ENCODE peak calls at places on chromosomes 1 and 21, in five cellular contexts. One of them, this sample, is unnamed.

GRCh38 chr1:155126494-155127104 is 1.1 kb upstream of the EFNA1 start:
- DNase-seq in body of pancreas: peak; percentile 54
- DNase-seq in HCT116: no peak
- DNase-seq in keratinocyte: no peak
- DNase-seq in left ventricle myocardium inferior: peak; percentile 29
- DNase-seq in this sample: peak; percentile 61

GRCh38 chr1:2628191-2628932 is 4.5 kb downstream of the MMEL1 start:
- DNase-seq in body of pancreas: no peak
- DNase-seq in HCT116: no peak
- DNase-seq in keratinocyte: no peak
- DNase-seq in left ventricle myocardium inferior: no peak
- DNase-seq in this sample: no peak

GRCh38 chr1:84000954-84001495 is 2.1 kb upstream of the TTLL7 start:
- DNase-seq in body of pancreas: no peak
- DNase-seq in HCT116: no peak
- DNase-seq in keratinocyte: no peak
- DNase-seq in left ventricle myocardium inferior: no peak
- DNase-seq in this sample: no peak

GRCh38 chr1:162982364-162982763 is 86.8 kb upstream of the RGS4 start:
- DNase-seq in body of pancreas: no peak
- DNase-seq in HCT116: no peak
- DNase-seq in keratinocyte: no peak
- DNase-seq in left ventricle myocardium inferior: no peak
- DNase-seq in this sample: no peak

GRCh38 chr1:186518395-186518794 is 57.5 kb upstream of the PDC start:
- DNase-seq in body of pancreas: no peak
- DNase-seq in HCT116: no peak
- DNase-seq in keratinocyte: no peak
- DNase-seq in left ventricle myocardium inferior: no peak
- DNase-seq in this sample: no peak

GRCh38 chr1:168229893-168230292 is 4.1 kb downstream of the SFT2D2 start:
- DNase-seq in body of pancreas: no peak
- DNase-seq in HCT116: no peak
- DNase-seq in keratinocyte: no peak
- DNase-seq in left ventricle myocardium inferior: no peak
- DNase-seq in this sample: no peak

GRCh38 chr21:37658994-37659458 is 257.2 kb downstream of the KCNJ6 start:
- DNase-seq in body of pancreas: peak; percentile 64
- DNase-seq in HCT116: no peak
- DNase-seq in keratinocyte: peak; percentile 76
- DNase-seq in left ventricle myocardium inferior: no peak
- DNase-seq in this sample: no peak

GRCh38 chr1:44670751-44671640 is 3.3 kb downstream of the TMEM53 start:
- DNase-seq in body of pancreas: no peak
- DNase-seq in HCT116: no peak
- DNase-seq in keratinocyte: no peak
- DNase-seq in left ventricle myocardium inferior: no peak
- DNase-seq in this sample: no peak

GRCh38 chr1:226428348-226429050 is 20.6 kb upstream of the PARP1 start:
- DNase-seq in body of pancreas: no peak
- DNase-seq in HCT116: no peak
- DNase-seq in keratinocyte: no peak
- DNase-seq in left ventricle myocardium inferior: no peak
- DNase-seq in this sample: no peak

GRCh38 chr21:44421901-44422840 is 33.1 kb upstream of the LRRC3 start:
- DNase-seq in body of pancreas: no peak
- DNase-seq in HCT116: no peak
- DNase-seq in keratinocyte: no peak
- DNase-seq in left ventricle myocardium inferior: peak; percentile 10
- DNase-seq in this sample: no peak

GRCh38 chr1:59967141-59967697 is 40.6 kb upstream of the CYP2J2 start:
- DNase-seq in body of pancreas: no peak
- DNase-seq in HCT116: no peak
- DNase-seq in keratinocyte: no peak
- DNase-seq in left ventricle myocardium inferior: no peak
- DNase-seq in this sample: no peak

GRCh38 chr1:28855046-28855445 is 43.1 kb downstream of the OPRD1 start:
- DNase-seq in body of pancreas: no peak
- DNase-seq in HCT116: no peak
- DNase-seq in keratinocyte: no peak
- DNase-seq in left ventricle myocardium inferior: no peak
- DNase-seq in this sample: no peak

GRCh38 chr1:32180186-32181060 is 948 bp downstream of the TXLNA start:
- DNase-seq in body of pancreas: peak; percentile 54
- DNase-seq in HCT116: no peak
- DNase-seq in keratinocyte: no peak
- DNase-seq in left ventricle myocardium inferior: peak; percentile 53
- DNase-seq in this sample: peak; percentile 20

GRCh38 chr1:220992705-220993052 is 113.4 kb downstream of the HLX start:
- DNase-seq in body of pancreas: no peak
- DNase-seq in HCT116: no peak
- DNase-seq in keratinocyte: no peak
- DNase-seq in left ventricle myocardium inferior: no peak
- DNase-seq in this sample: no peak

GRCh38 chr1:154719586-154720327 is 111.8 kb upstream of the ADAR start:
- DNase-seq in body of pancreas: no peak
- DNase-seq in HCT116: no peak
- DNase-seq in keratinocyte: no peak
- DNase-seq in left ventricle myocardium inferior: no peak
- DNase-seq in this sample: no peak

GRCh38 chr1:107991371-107992066 is 26.5 kb upstream of the VAV3 start:
- DNase-seq in body of pancreas: no peak
- DNase-seq in HCT116: no peak
- DNase-seq in keratinocyte: no peak
- DNase-seq in left ventricle myocardium inferior: no peak
- DNase-seq in this sample: no peak

GRCh38 chr1:85576642-85577420 is 3.7 kb upstream of the CCN1 start:
- DNase-seq in body of pancreas: peak; percentile 85
- DNase-seq in HCT116: peak; percentile 65
- DNase-seq in keratinocyte: no peak
- DNase-seq in left ventricle myocardium inferior: peak; percentile 90
- DNase-seq in this sample: peak; percentile 73

GRCh38 chr1:30765610-30766434 is 8.2 kb upstream of the LAPTM5 start:
- DNase-seq in body of pancreas: no peak
- DNase-seq in HCT116: no peak
- DNase-seq in keratinocyte: no peak
- DNase-seq in left ventricle myocardium inferior: no peak
- DNase-seq in this sample: no peak

GRCh38 chr1:155553349-155553748 is 9.3 kb downstream of the ASH1L start:
- DNase-seq in body of pancreas: no peak
- DNase-seq in HCT116: no peak
- DNase-seq in keratinocyte: no peak
- DNase-seq in left ventricle myocardium inferior: no peak
- DNase-seq in this sample: no peak

GRCh38 chr1:87781589-87781988 is 452.9 kb downstream of the LMO4 start:
- DNase-seq in body of pancreas: no peak
- DNase-seq in HCT116: no peak
- DNase-seq in keratinocyte: no peak
- DNase-seq in left ventricle myocardium inferior: no peak
- DNase-seq in this sample: no peak

GRCh38 chr1:4318720-4319119 is 335.7 kb upstream of the AJAP1 start:
- DNase-seq in body of pancreas: no peak
- DNase-seq in HCT116: no peak
- DNase-seq in keratinocyte: no peak
- DNase-seq in left ventricle myocardium inferior: no peak
- DNase-seq in this sample: no peak

GRCh38 chr1:90317628-90318027 is 322.7 kb downstream of the ZNF326 start:
- DNase-seq in body of pancreas: no peak
- DNase-seq in HCT116: no peak
- DNase-seq in keratinocyte: peak; percentile 58
- DNase-seq in left ventricle myocardium inferior: no peak
- DNase-seq in this sample: no peak

GRCh38 chr1:36528361-36529349 is 45.9 kb upstream of the CSF3R start:
- DNase-seq in body of pancreas: no peak
- DNase-seq in HCT116: no peak
- DNase-seq in keratinocyte: no peak
- DNase-seq in left ventricle myocardium inferior: no peak
- DNase-seq in this sample: no peak

GRCh38 chr1:24926596-24927249 is 3.4 kb downstream of the RUNX3 start:
- DNase-seq in body of pancreas: no peak
- DNase-seq in HCT116: no peak
- DNase-seq in keratinocyte: no peak
- DNase-seq in left ventricle myocardium inferior: no peak
- DNase-seq in this sample: peak; percentile 37

GRCh38 chr1:26767714-26768113 is 20.0 kb upstream of the PIGV start:
- DNase-seq in body of pancreas: no peak
- DNase-seq in HCT116: no peak
- DNase-seq in keratinocyte: no peak
- DNase-seq in left ventricle myocardium inferior: no peak
- DNase-seq in this sample: no peak

GRCh38 chr1:154884868-154885706 is 15.0 kb upstream of the KCNN3 start:
- DNase-seq in body of pancreas: no peak
- DNase-seq in HCT116: no peak
- DNase-seq in keratinocyte: no peak
- DNase-seq in left ventricle myocardium inferior: no peak
- DNase-seq in this sample: no peak

GRCh38 chr1:247145279-247145678 is 26.5 kb downstream of the ZNF124 start:
- DNase-seq in body of pancreas: no peak
- DNase-seq in HCT116: no peak
- DNase-seq in keratinocyte: no peak
- DNase-seq in left ventricle myocardium inferior: no peak
- DNase-seq in this sample: no peak
- H3K9me3 ChIP-seq in body of pancreas: peaks cover 83% of the 10 kb centered on the region
- H3K9me3 ChIP-seq in HCT116: peaks cover 44% of the 10 kb centered on the region
- H3K9me3 ChIP-seq in keratinocyte: peaks cover 6% of the 10 kb centered on the region
- H3K9me3 ChIP-seq in left ventricle myocardium inferior: peaks cover 99% of the 10 kb centered on the region
- H3K9me3 ChIP-seq in this sample: peaks cover 93% of the 10 kb centered on the region

GRCh38 chr1:6831368-6831767 is 46.1 kb downstream of the CAMTA1 start:
- DNase-seq in body of pancreas: no peak
- DNase-seq in HCT116: no peak
- DNase-seq in keratinocyte: no peak
- DNase-seq in left ventricle myocardium inferior: no peak
- DNase-seq in this sample: no peak
- H3K27ac ChIP-seq in body of pancreas: no peak overlapping the region
- H3K27ac ChIP-seq in HCT116: no peak overlapping the region
- H3K27ac ChIP-seq in keratinocyte: no peak overlapping the region
- H3K27ac ChIP-seq in left ventricle myocardium inferior: no peak overlapping the region
- H3K27ac ChIP-seq in this sample: no peak overlapping the region

DNA sequence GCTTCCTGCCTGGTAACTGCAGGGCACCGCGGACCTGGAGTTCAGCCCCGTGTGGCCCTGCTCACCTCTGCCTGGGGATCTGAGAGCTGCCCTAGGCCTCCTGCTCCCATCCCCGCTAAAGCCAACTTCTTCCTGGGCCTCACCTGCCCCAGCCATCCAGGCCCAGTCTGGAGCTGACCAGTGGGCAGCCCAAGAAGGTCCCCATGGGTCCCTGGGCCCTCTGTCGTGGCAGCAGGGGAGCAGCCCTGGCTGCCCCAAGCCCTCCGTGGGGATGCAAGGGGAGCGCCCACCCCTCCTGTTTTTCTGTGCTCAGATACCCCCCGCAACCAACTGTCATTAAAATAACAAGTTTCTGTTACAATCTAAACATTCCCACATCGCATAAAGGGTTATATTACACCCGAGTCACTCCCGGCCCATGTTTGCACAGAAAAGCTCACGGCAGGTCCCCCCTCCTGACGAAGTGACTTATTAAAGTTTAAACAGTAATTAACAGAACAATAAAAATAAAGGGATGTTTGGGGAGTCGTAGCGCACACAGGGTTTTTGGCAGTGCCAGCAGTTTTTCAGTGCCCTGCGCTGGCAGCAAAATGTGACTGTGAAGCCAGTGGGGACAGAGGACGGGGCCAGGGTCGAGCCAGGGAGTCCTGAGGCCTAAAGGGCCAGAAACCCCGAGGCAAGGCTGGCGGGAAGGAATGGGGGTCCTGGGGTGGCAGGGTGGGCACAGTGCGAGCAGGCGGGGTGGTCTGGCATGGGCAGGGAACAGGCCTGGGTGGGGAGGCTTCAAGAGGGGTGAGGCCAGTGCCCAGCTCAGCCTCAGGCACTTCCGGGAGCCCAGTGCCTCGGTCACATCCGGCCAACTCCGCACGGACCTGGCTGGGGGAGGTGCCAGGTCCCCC is 121.5 kb downstream of the CASZ1 start:
- DNase-seq in body of pancreas: no peak
- DNase-seq in HCT116: no peak
- DNase-seq in keratinocyte: no peak
- DNase-seq in left ventricle myocardium inferior: no peak
- DNase-seq in this sample: no peak
- H3K4me1 ChIP-seq in body of pancreas: peaks cover 59% of the 10 kb centered on the region
- H3K4me1 ChIP-seq in HCT116: no peaks in the 10 kb centered on the region
- H3K4me1 ChIP-seq in keratinocyte: no peaks in the 10 kb centered on the region
- H3K4me1 ChIP-seq in left ventricle myocardium inferior: peaks cover 99% of the 10 kb centered on the region
- H3K4me1 ChIP-seq in this sample: no peaks in the 10 kb centered on the region

DNA sequence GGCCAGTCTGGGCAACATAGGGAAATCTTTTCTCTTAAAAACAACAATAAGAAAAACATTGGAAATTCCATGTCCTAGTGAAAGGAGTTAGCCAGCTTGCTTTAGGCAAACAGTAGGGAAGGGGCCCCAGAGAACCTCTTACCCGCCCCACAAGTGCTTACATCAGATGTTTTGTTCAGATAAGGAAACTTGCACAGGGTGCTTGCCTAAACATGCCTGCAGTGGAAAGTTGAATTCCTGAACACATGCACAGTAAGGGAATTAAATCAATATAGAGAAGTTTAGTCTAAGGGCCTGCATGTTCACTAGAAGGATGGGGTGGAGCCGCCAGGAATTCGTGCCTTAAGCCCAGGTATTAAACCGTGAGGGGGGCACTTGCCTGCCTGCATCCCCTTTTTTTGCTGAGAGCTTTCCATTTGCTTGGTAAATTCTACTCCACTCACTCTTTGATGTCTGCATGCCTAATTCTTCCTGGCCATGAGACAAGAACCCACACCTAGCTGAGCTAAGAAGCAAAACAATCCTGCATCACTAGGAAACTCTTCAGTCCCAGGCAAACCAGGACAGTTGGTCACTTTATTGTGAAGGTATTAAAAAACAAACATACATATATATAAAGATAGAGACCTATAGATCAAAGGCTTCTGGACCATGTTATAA is 499.0 kb downstream of the SIPA1L2 start:
- DNase-seq in body of pancreas: no peak
- DNase-seq in HCT116: no peak
- DNase-seq in keratinocyte: peak; percentile 35
- DNase-seq in left ventricle myocardium inferior: no peak
- DNase-seq in this sample: no peak
- H3K9me3 ChIP-seq in body of pancreas: peaks cover 9% of the 10 kb centered on the region
- H3K9me3 ChIP-seq in HCT116: no peaks in the 10 kb centered on the region
- H3K9me3 ChIP-seq in keratinocyte: peaks cover 3% of the 10 kb centered on the region
- H3K9me3 ChIP-seq in left ventricle myocardium inferior: peaks cover 14% of the 10 kb centered on the region
- H3K9me3 ChIP-seq in this sample: no peaks in the 10 kb centered on the region

DNA sequence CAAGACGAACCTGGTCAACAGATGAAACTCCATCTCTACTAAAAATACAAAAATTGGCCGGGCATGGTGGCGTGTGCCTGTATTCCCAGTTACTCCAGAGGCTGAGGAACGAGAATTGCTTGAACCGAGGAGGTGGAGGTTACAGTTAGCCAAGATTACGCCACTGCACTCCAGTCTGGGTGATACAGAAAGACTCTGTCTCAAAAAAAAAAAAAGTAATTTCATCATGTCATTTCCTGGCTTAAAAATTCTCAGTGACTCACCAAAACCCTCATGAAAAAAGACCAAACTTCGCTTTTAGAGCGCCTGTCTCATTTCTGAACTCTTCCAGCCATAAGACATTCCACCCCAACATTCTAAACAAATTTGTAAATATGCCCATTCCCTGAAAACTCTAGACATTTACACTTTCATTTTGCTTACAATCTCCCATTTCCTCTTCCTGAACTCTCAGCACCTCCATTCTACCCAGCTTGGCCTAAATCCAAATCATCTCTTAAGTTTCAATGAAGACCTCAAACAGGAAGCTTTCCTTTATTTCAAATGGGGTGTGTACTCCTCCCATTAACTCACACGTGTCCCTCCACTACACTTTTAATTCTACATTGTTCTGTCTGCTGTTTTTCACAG is 50.5 kb upstream of the PRRC2C start:
- DNase-seq in body of pancreas: peak; percentile 51
- DNase-seq in HCT116: no peak
- DNase-seq in keratinocyte: peak; percentile 42
- DNase-seq in left ventricle myocardium inferior: no peak
- DNase-seq in this sample: peak; percentile 8
- H3K27ac ChIP-seq in body of pancreas: peak overlapping the region; percentile 4
- H3K27ac ChIP-seq in HCT116: no peak overlapping the region
- H3K27ac ChIP-seq in keratinocyte: peak overlapping the region; percentile 85
- H3K27ac ChIP-seq in left ventricle myocardium inferior: peak overlapping the region; percentile 69
- H3K27ac ChIP-seq in this sample: no peak overlapping the region